ENCODE peak calls at places on chromosomes 4 and X, in seven cellular contexts. V is mammary epithelial cell, H is cardiac fibroblast, N is WTC11, S is RWPE2, L is stomach, O is SK-N-SH. C is an unnamed sample.

GRCh38 chrX:38273453-38273852 is 52.8 kb upstream of the SRPX start:
- DNase-seq in V (no peak), H (no peak), N (no peak), S (no peak), L (no peak), O (no peak), C (no peak)

GRCh38 chrX:7444967-7445366 is 297.0 kb upstream of the PUDP start:
- DNase-seq in V (peak), H (no peak), N (no peak), S (no peak), L (no peak), O (no peak), C (no peak)

GRCh38 chr4:76718806-76719205 is 179.1 kb downstream of the SOWAHB start:
- DNase-seq in V (no peak), H (no peak), N (no peak), S (no peak), L (no peak), O (no peak), C (no peak)

GRCh38 chr4:52142816-52143215 is 91.7 kb downstream of the SPATA18 start:
- DNase-seq in V (no peak), H (peak), N (no peak), S (no peak), L (no peak), O (no peak), C (no peak)

GRCh38 chr4:101277661-101278060 is 69.7 kb downstream of the PPP3CA start:
- DNase-seq in V (peak), H (peak), N (no peak), S (no peak), L (no peak), O (no peak), C (no peak)

GRCh38 chr4:5416637-5417036 is 291.7 kb downstream of the EVC2 start:
- DNase-seq in V (no peak), H (no peak), N (no peak), S (no peak), L (no peak), O (no peak), C (no peak)

GRCh38 chr4:20253799-20254409 is 2.2 kb downstream of the SLIT2 start:
- DNase-seq in V (no peak), H (peak), N (peak), S (peak), L (no peak), O (peak), C (no peak)

GRCh38 chr4:83629945-83630684 is 94.2 kb downstream of the GPAT3 start:
- DNase-seq in V (peak), H (peak), N (no peak), S (no peak), L (peak), O (no peak), C (peak)

GRCh38 chrX:40663880-40664630 is 16.7 kb upstream of the CXorf38 start:
- DNase-seq in V (no peak), H (peak), N (peak), S (no peak), L (no peak), O (peak), C (peak)

GRCh38 chr4:16250665-16251365 is 24.5 kb upstream of the TAPT1 start:
- DNase-seq in V (no peak), H (peak), N (no peak), S (no peak), L (no peak), O (no peak), C (no peak)

GRCh38 chrX:56812515-56813105 is 83.6 kb downstream of the NBDY start:
- DNase-seq in V (no peak), H (peak), N (no peak), S (no peak), L (no peak), O (no peak), C (no peak)

GRCh38 chr4:26206339-26206738 is 114.5 kb upstream of the RBPJ start:
- DNase-seq in V (no peak), H (peak), N (no peak), S (no peak), L (no peak), O (no peak), C (no peak)

GRCh38 chr4:25863906-25864418 is 1.2 kb upstream of the SEL1L3 start:
- DNase-seq in V (no peak), H (no peak), N (peak), S (no peak), L (no peak), O (no peak), C (no peak)

GRCh38 chr4:33924239-33924638 is 2320.1 kb downstream of the ARAP2 start:
- DNase-seq in V (peak), H (peak), N (peak), S (no peak), L (no peak), O (no peak), C (no peak)

GRCh38 chrX:7158468-7158990 is 10.6 kb upstream of the PUDP start:
- DNase-seq in V (no peak), H (no peak), N (no peak), S (no peak), L (no peak), O (no peak), C (no peak)

GRCh38 chrX:154348114-154348531 is 26.3 kb downstream of the FLNA start:
- DNase-seq in V (no peak), H (peak), N (no peak), S (peak), L (no peak), O (no peak), C (no peak)

GRCh38 chr4:88457307-88458090 is 580 bp downstream of the HERC5 start:
- DNase-seq in V (peak), H (peak), N (peak), S (no peak), L (peak), O (peak), C (peak)

GRCh38 chr4:133152330-133152791 is 3.3 kb downstream of the PCDH10 start:
- DNase-seq in V (no peak), H (no peak), N (no peak), S (no peak), L (no peak), O (no peak), C (no peak)

GRCh38 chr4:35591035-35591434 is 653.3 kb downstream of the ARAP2 start:
- DNase-seq in V (no peak), H (no peak), N (no peak), S (no peak), L (no peak), O (no peak), C (no peak)

GRCh38 chrX:110442631-110443030 is 84.0 kb downstream of the RTL9 start:
- DNase-seq in V (peak), H (peak), N (peak), S (no peak), L (no peak), O (peak), C (peak)

GRCh38 chrX:24245201-24245600 is 68.7 kb downstream of the SUPT20HL2 start:
- DNase-seq in V (peak), H (peak), N (no peak), S (no peak), L (no peak), O (no peak), C (peak)

GRCh38 chr4:37890501-37891220 is at the start of gene TBC1D1:
- DNase-seq in V (peak), H (no peak), N (peak), S (no peak), L (peak), O (peak), C (peak)

GRCh38 chr4:41360911-41361830 is 104.4 kb downstream of the UCHL1 start:
- DNase-seq in V (peak), H (peak), N (peak), S (no peak), L (peak), O (peak), C (peak)

GRCh38 chrX:70452143-70452733 is 7.6 kb downstream of the DLG3 start:
- DNase-seq in V (no peak), H (peak), N (peak), S (no peak), L (peak), O (peak), C (peak)

GRCh38 chrX:26653050-26653449 is 437.1 kb downstream of the MAGEB5 start:
- DNase-seq in V (no peak), H (peak), N (no peak), S (no peak), L (no peak), O (no peak), C (no peak)

DNA sequence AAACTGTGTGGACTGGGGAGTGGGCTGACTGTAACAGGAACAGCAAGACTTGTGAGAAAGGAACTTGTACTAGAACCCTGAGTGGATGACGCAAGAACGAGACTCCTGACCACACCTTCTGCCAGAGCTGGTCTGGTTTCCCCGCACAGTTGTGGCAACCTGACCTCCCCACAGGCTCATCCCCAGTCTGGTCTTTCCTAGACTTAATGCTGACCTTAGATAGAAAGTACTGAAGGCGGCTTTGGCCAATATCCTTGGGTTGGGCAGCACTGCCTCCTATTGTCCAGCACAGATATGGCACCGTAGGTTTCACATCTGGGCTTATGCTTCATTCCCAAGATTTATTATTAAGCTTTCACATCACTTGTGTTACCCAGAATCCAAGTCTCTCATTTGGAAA is 137.8 kb upstream of the FRG1 start:
- DNase-seq in V (no peak), H (no peak), N (peak), S (no peak), L (no peak), O (peak), C (no peak)
- TF ChIP-seq CTCF in V (no peak), H (no peak), N (peak), S (no peak), L (no peak), O (no peak), C (no peak)

GRCh38 chrX:68719904-68720614 is 72.6 kb downstream of the STARD8 start:
- DNase-seq in V (no peak), H (peak), N (no peak), S (no peak), L (peak), O (no peak), C (no peak)
- TF ChIP-seq CTCF in V (peak), H (peak), N (no peak), S (no peak), L (no peak), O (peak), C (no peak)

DNA sequence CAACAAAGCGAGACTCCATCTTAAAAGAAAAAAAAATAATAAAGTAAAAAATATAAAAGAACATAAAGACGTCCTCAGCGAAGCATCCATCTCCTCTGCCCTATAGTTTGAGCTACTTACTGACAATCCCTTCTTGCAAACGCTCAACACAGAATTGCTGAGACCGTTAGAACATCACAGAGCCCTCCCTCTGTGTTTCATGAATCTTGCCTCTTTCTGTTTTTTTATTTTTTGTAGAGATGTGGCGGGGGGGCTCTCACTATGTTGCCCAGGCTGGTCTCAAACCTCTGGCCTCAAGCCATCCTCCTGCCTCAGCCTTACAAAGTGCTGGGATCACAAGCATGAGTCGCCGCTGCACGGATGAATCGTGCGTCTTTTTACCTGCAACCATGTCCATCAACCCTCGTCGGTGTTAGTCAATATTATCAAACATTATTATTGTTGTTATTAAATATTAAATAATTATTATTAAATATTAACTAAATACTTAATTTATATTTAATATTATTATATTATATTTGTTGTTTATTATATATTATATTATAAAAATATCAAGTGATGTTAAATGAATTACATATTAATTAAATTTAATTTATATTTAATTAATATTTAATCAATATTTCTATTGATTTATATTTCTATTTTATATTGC is 200.7 kb downstream of the CRLF2 start:
- DNase-seq in V (no peak), H (no peak), N (no peak), S (no peak), L (no peak), O (no peak), C (no peak)
- TF ChIP-seq CTCF in V (no peak), H (no peak), N (no peak), S (no peak), L (no peak), O (no peak), C (no peak)

GRCh38 chr4:177579649-177580048 is 137.4 kb upstream of the AGA start:
- DNase-seq in V (no peak), H (peak), N (no peak), S (no peak), L (no peak), O (no peak), C (no peak)
- TF ChIP-seq CTCF in V (peak), H (no peak), N (no peak), S (peak), L (no peak), O (peak), C (no peak)

GRCh38 chr4:10738826-10739489 is 54.4 kb upstream of the CLNK start:
- DNase-seq in V (peak), H (peak), N (no peak), S (no peak), L (no peak), O (no peak), C (no peak)

GRCh38 chr4:10737335-10737734 is 52.8 kb upstream of the CLNK start:
- DNase-seq in V (peak), H (no peak), N (no peak), S (no peak), L (no peak), O (no peak), C (no peak)

GRCh38 chr4:10736266-10736665 is 51.7 kb upstream of the CLNK start:
- DNase-seq in V (no peak), H (no peak), N (no peak), S (no peak), L (no peak), O (no peak), C (no peak)

GRCh38 chr4:10734697-10735096 is 50.1 kb upstream of the CLNK start:
- DNase-seq in V (no peak), H (no peak), N (no peak), S (no peak), L (peak), O (no peak), C (no peak)

DNA sequence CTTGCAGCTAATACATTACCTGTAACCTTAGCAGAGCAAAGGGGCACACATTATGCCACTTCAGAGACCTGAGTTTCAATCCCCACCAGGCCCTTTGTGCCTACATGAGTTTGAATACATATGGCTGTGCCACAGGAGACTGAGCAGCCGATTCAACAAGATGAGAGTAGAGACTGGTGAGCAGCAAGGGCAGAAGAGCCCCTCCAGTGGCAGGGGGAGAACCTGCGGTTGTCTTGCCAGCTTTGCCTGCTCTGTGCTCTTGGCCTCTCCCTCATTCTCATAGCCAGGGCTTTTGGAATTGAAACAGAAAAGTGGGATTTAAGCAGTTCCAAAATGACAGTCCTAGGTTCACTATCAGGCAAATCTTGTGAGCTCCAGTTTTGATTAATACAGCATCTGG is 52.3 kb upstream of the CLNK start:
- DNase-seq in V (no peak), H (no peak), N (no peak), S (no peak), L (no peak), O (no peak), C (no peak)
- TF ChIP-seq CTCF in V (no peak), H (no peak), N (no peak), S (no peak), L (no peak), O (no peak), C (no peak)

GRCh38 chrX:18895157-18895952 is 88.6 kb downstream of the PHKA2 start:
- DNase-seq in V (peak), H (peak), N (no peak), S (peak), L (no peak), O (peak), C (no peak)
- TF ChIP-seq CTCF in V (peak), H (peak), N (no peak), S (peak), L (no peak), O (no peak), C (no peak)

GRCh38 chr4:11626046-11626445 is 197.4 kb upstream of the HS3ST1 start:
- DNase-seq in V (peak), H (no peak), N (no peak), S (no peak), L (no peak), O (no peak), C (no peak)

GRCh38 chr4:11625206-11625605 is 196.5 kb upstream of the HS3ST1 start:
- DNase-seq in V (no peak), H (no peak), N (no peak), S (no peak), L (no peak), O (no peak), C (no peak)

GRCh38 chr4:11622961-11623725 is 194.4 kb upstream of the HS3ST1 start:
- DNase-seq in V (peak), H (no peak), N (no peak), S (no peak), L (no peak), O (no peak), C (no peak)

GRCh38 chr4:11624370-11624769 is 195.7 kb upstream of the HS3ST1 start:
- DNase-seq in V (peak), H (no peak), N (no peak), S (no peak), L (no peak), O (no peak), C (no peak)

DNA sequence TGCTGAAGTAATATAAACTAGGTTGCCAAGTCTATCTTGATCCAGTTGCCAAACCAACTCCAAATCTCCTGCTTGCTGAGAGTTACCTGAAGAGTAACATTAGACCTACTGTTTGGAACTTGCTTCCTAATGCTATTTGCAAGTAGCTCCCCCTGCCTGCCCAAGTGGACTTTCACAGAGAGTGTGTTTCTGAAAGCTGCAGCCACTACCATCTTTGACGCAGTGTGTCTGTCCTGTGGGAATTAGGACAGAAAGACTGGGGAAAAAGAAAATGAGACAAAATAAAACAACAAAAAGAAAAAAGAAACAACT is 195.0 kb upstream of the HS3ST1 start:
- DNase-seq in V (peak), H (peak), N (peak), S (no peak), L (peak), O (no peak), C (peak)
- TF ChIP-seq CTCF in V (no peak), H (peak), N (no peak), S (peak), L (peak), O (no peak), C (no peak)